ENCODE peak calls at places on chromosome 17, in six cellular contexts. G, C, N, T, X and P are unnamed samples.

GRCh38 chr17:10758062-10758461 is 28.2 kb upstream of the TMEM220 start:
- DNase-seq in G (no peak), C (no peak), N (no peak), T (no peak), X (no peak), P (no peak)

GRCh38 chr17:67054011-67054591 is 9.7 kb downstream of the CACNG1 start:
- DNase-seq in G (no peak), C (no peak), N (no peak), T (no peak), X (no peak), P (no peak)

GRCh38 chr17:17001874-17002520 is 30.1 kb upstream of the TNFRSF13B start:
- DNase-seq in G (peak; percentile 90), C (peak; percentile 91), N (peak; percentile 75), T (peak; percentile 93), X (peak; percentile 84), P (peak; percentile 65)

GRCh38 chr17:82647593-82648164 is 565 bp downstream of the WDR45B start:
- DNase-seq in G (peak; percentile 79), C (peak; percentile 80), N (peak; percentile 20), T (no peak), X (peak; percentile 38), P (peak; percentile 44)

GRCh38 chr17:76700627-76701470 is 9.9 kb downstream of the MXRA7 start:
- DNase-seq in G (no peak), C (no peak), N (no peak), T (peak; percentile 73), X (peak; percentile 73), P (no peak)

GRCh38 chr17:57356153-57356721 is 99.9 kb downstream of the MSI2 start:
- DNase-seq in G (no peak), C (no peak), N (no peak), T (no peak), X (no peak), P (no peak)

GRCh38 chr17:7644768-7645167 is 6.0 kb upstream of the ATP1B2 start:
- DNase-seq in G (no peak), C (no peak), N (no peak), T (no peak), X (no peak), P (no peak)

GRCh38 chr17:4449736-4450135 is 16.0 kb downstream of the SPNS3 start:
- DNase-seq in G (no peak), C (peak; percentile 81), N (no peak), T (no peak), X (no peak), P (no peak)

GRCh38 chr17:62696726-62697490 is 69.4 kb downstream of the MRC2 start:
- DNase-seq in G (peak; percentile 58), C (no peak), N (no peak), T (no peak), X (no peak), P (no peak)

GRCh38 chr17:44786551-44787081 is 27.8 kb downstream of the ADAM11 start:
- DNase-seq in G (peak; percentile 55), C (peak; percentile 65), N (no peak), T (no peak), X (no peak), P (no peak)

GRCh38 chr17:68961204-68961893 is 6.2 kb upstream of the ABCA8 start:
- DNase-seq in G (no peak), C (no peak), N (no peak), T (no peak), X (no peak), P (no peak)

GRCh38 chr17:72922223-72922622 is 170.3 kb downstream of the SLC39A11 start:
- DNase-seq in G (no peak), C (no peak), N (no peak), T (no peak), X (no peak), P (no peak)

GRCh38 chr17:63358111-63358839 is 87.8 kb downstream of the CYB561 start:
- DNase-seq in G (no peak), C (no peak), N (no peak), T (no peak), X (no peak), P (no peak)

GRCh38 chr17:41100081-41100480 is 1.9 kb downstream of the KRTAP4-16 start:
- DNase-seq in G (no peak), C (no peak), N (no peak), T (no peak), X (no peak), P (no peak)

GRCh38 chr17:8119575-8120519 is 1.5 kb upstream of the ALOXE3 start:
- DNase-seq in G (peak; percentile 88), C (peak; percentile 86), N (peak; percentile 80), T (peak; percentile 85), X (no peak), P (peak; percentile 71)

GRCh38 chr17:44376124-44376523 is 12.5 kb upstream of the FAM171A2 start:
- DNase-seq in G (no peak), C (no peak), N (no peak), T (no peak), X (no peak), P (no peak)

GRCh38 chr17:58470356-58470755 is 17.9 kb downstream of the HSF5 start:
- DNase-seq in G (no peak), C (no peak), N (no peak), T (no peak), X (no peak), P (no peak)

GRCh38 chr17:48545539-48545938 is 630 bp upstream of the HOXB2 start:
- DNase-seq in G (peak; percentile 25), C (no peak), N (no peak), T (no peak), X (no peak), P (no peak)

GRCh38 chr17:15092261-15092660 is 172.9 kb downstream of the PMP22 start:
- DNase-seq in G (no peak), C (no peak), N (no peak), T (no peak), X (no peak), P (no peak)